ENCODE peak calls at places on chromosome 13, in eight cellular contexts. G is omental fat pad; B is GM23338; M is BJ; D is neural progenitor cell; N is GM04504; F is COR-L47; Q is activated T-cell treated with anti-CD3 and anti-CD28 coated beads, Interleukin-2, amount 50 U/mL, for 1 hour. U is an unnamed sample.

GRCh38 chr13:106513025-106513424 is 22.4 kb downstream of the EFNB2 start:
- DNase-seq in D (no peak), Q (no peak), F (peak), M (no peak), G (no peak), B (no peak), N (no peak), U (no peak)

GRCh38 chr13:27631156-27631555 is 9.5 kb downstream of the POLR1D start:
- DNase-seq in Q (no peak), G (no peak), B (no peak), N (no peak), F (no peak), M (no peak), D (no peak), U (no peak)

GRCh38 chr13:112771877-112772538 is 82.2 kb downstream of the ATP11A start:
- DNase-seq in Q (no peak), G (no peak), D (no peak), M (no peak), B (no peak), F (peak), N (no peak), U (no peak)

GRCh38 chr13:44764334-44764733 is 188.2 kb upstream of the TSC22D1 start:
- DNase-seq in F (no peak), D (peak), M (no peak), N (no peak), Q (no peak), B (peak), G (no peak), U (no peak)

GRCh38 chr13:95505265-95505664 is 47.3 kb upstream of the CLDN10 start:
- DNase-seq in G (no peak), Q (no peak), F (no peak), N (no peak), B (peak), D (peak), M (no peak), U (no peak)

GRCh38 chr13:100673831-100674362 is 698 bp downstream of the TMTC4 start:
- DNase-seq in Q (peak), M (peak), G (no peak), D (no peak), N (peak), B (peak), F (peak), U (no peak)

GRCh38 chr13:94710081-94710809 is 2.1 kb downstream of the SOX21 start:
- DNase-seq in D (peak), Q (no peak), G (no peak), N (no peak), B (peak), F (no peak), M (no peak), U (no peak)

GRCh38 chr13:50359779-50360178 is 344.5 kb downstream of the KCNRG start:
- DNase-seq in D (no peak), B (no peak), F (no peak), Q (no peak), M (no peak), G (no peak), N (no peak), U (no peak)

GRCh38 chr13:110341445-110342247 is 34.6 kb downstream of the COL4A2 start:
- DNase-seq in B (no peak), F (peak), M (no peak), N (no peak), Q (no peak), D (no peak), G (no peak), U (peak)

GRCh38 chr13:65584126-65584525 is 1646.0 kb downstream of the PCDH9 start:
- DNase-seq in F (no peak), N (no peak), B (peak), D (no peak), G (no peak), M (no peak), Q (no peak), U (no peak)

GRCh38 chr13:44989071-44989889 is at the start of the genes GPALPP1 and NUFIP1:
- DNase-seq in G (peak), Q (peak), B (peak), F (peak), D (peak), N (peak), M (peak), U (peak)

GRCh38 chr13:112444416-112445399 is 68.6 kb downstream of the SPACA7 start:
- DNase-seq in M (no peak), Q (no peak), F (no peak), D (no peak), N (no peak), B (no peak), G (no peak), U (no peak)

GRCh38 chr13:110230661-110231347 is 76.2 kb downstream of the COL4A1 start:
- DNase-seq in Q (no peak), B (no peak), G (no peak), M (no peak), F (no peak), N (no peak), D (no peak), U (no peak)

GRCh38 chr13:49539313-49539712 is 43.6 kb downstream of the PHF11 start:
- DNase-seq in M (no peak), D (no peak), N (no peak), F (no peak), Q (no peak), G (no peak), B (no peak), U (no peak)

GRCh38 chr13:109357751-109358150 is 428.6 kb downstream of the IRS2 start:
- DNase-seq in F (no peak), G (no peak), Q (no peak), N (no peak), B (no peak), M (no peak), D (no peak), U (no peak)

GRCh38 chr13:95254341-95254740 is 46.9 kb downstream of the ABCC4 start:
- DNase-seq in B (no peak), M (no peak), N (no peak), G (no peak), Q (no peak), D (no peak), F (no peak), U (no peak)

GRCh38 chr13:52706074-52706473 is 33.5 kb downstream of the CNMD start:
- DNase-seq in M (no peak), G (no peak), Q (no peak), F (no peak), N (no peak), D (no peak), B (no peak), U (no peak)

GRCh38 chr13:41177616-41178015 is 16.8 kb downstream of the KBTBD7 start:
- DNase-seq in G (no peak), D (no peak), F (no peak), B (no peak), N (no peak), M (no peak), Q (no peak), U (no peak)

GRCh38 chr13:111531505-111531904 is 211.1 kb downstream of the TEX29 start:
- DNase-seq in F (no peak), D (no peak), G (no peak), Q (no peak), N (no peak), M (no peak), B (no peak), U (no peak)

GRCh38 chr13:49218493-49219051 is 1.6 kb upstream of the MLNR start:
- DNase-seq in N (no peak), G (no peak), Q (no peak), B (peak), D (peak), M (no peak), F (no peak), U (no peak)

GRCh38 chr13:98576215-98576945 is 527 bp downstream of the STK24 start:
- DNase-seq in F (peak), N (no peak), M (no peak), G (no peak), D (peak), Q (peak), B (peak), U (no peak)

GRCh38 chr13:112325941-112326645 is 50.1 kb upstream of the SPACA7 start:
- DNase-seq in M (no peak), F (no peak), N (no peak), Q (no peak), D (no peak), G (no peak), B (no peak), U (no peak)

GRCh38 chr13:113584870-113585671 is 518 bp downstream of the TFDP1 start:
- DNase-seq in M (no peak), Q (peak), D (peak), G (no peak), F (peak), B (peak), N (no peak), U (peak)

GRCh38 chr13:83007226-83007625 is 875.0 kb downstream of the SLITRK1 start:
- DNase-seq in B (no peak), F (no peak), N (no peak), Q (no peak), M (no peak), D (no peak), G (no peak), U (no peak)

GRCh38 chr13:113607477-113608245 is 23.1 kb downstream of the TFDP1 start:
- DNase-seq in D (no peak), N (no peak), B (no peak), Q (no peak), F (no peak), M (no peak), G (no peak), U (no peak)

GRCh38 chr13:52405767-52406494 is at the start of gene THSD1:
- DNase-seq in B (peak), M (no peak), F (peak), G (no peak), D (peak), N (peak), Q (peak), U (no peak)

GRCh38 chr13:97259787-97260641 is 37.9 kb downstream of the MBNL2 start:
- DNase-seq in N (no peak), B (no peak), M (no peak), Q (no peak), D (no peak), F (no peak), G (no peak), U (no peak)

U was measured in ascending aorta.